ENCODE peak calls at places on chromosome 2, in nine cellular contexts. T is GM23248; W is Ammon's horn; A is stimulated activated naive CD8-positive, alpha-beta T cell treated with anti-CD3 and anti-CD28 coated beads, Interleukin-15, Interleukin-2, amounts not matched to agents 100 U/mL and 50 U/mL, for 24 hours; S is AG09309; L is activated CD8-positive, alpha-beta memory T cell treated with anti-CD3 and anti-CD28 coated beads, Interleukin-2, amount 50 U/mL, for 4 hours; N is NCI-H2107; O is stimulated activated CD4-positive, alpha-beta T cell treated with anti-CD3 and anti-CD28 coated beads, Interleukin-4, amount 100 ng/mL, for 48 hours; V is esophagus muscularis mucosa. Q is an unnamed sample.

GRCh38 chr2:102185347-102185746 is 1.5 kb upstream of the IL1RL2 start:
- DNase-seq in T (peak; percentile 57), W (no peak), A (no peak), S (no peak), L (no peak), N (no peak), O (no peak), V (no peak), Q (no peak)

GRCh38 chr2:217920879-217921603 is 81.8 kb downstream of the TNS1 start:
- DNase-seq in T (peak; percentile 69), W (no peak), A (no peak), S (no peak), L (no peak), N (no peak), O (no peak), V (no peak), Q (no peak)

GRCh38 chr2:102439065-102439695 is 16.2 kb downstream of the IL18RAP start:
- DNase-seq in T (peak; percentile 78), W (no peak), A (no peak), S (no peak), L (no peak), N (no peak), O (no peak), V (peak; percentile 45), Q (no peak)

GRCh38 chr2:16308816-16309215 is 356.8 kb downstream of the CYRIA start:
- DNase-seq in T (no peak), W (no peak), A (no peak), S (no peak), L (no peak), N (no peak), O (no peak), V (no peak), Q (no peak)

GRCh38 chr2:240384711-240385450 is 50.6 kb upstream of the GPC1 start:
- DNase-seq in T (peak; percentile 24), W (no peak), A (no peak), S (no peak), L (no peak), N (no peak), O (no peak), V (no peak), Q (no peak)

GRCh38 chr2:10412380-10412779 is 35.7 kb downstream of the ODC1 start:
- DNase-seq in T (peak; percentile 63), W (no peak), A (peak; percentile 47), S (no peak), L (no peak), N (no peak), O (no peak), V (no peak), Q (no peak)

GRCh38 chr2:199524689-199525574 is 67.2 kb upstream of the SATB2 start:
- DNase-seq in T (no peak), W (no peak), A (no peak), S (no peak), L (no peak), N (no peak), O (no peak), V (no peak), Q (no peak)

GRCh38 chr2:29273004-29273703 is 157.9 kb downstream of the CLIP4 start:
- DNase-seq in T (peak; percentile 11), W (no peak), A (no peak), S (no peak), L (no peak), N (no peak), O (no peak), V (no peak), Q (no peak)

GRCh38 chr2:85710687-85711577 is 16.8 kb downstream of the GNLY start:
- DNase-seq in T (peak; percentile 39), W (no peak), A (no peak), S (no peak), L (no peak), N (no peak), O (no peak), V (no peak), Q (no peak)

GRCh38 chr2:144230057-144230451 is 289.9 kb downstream of the ZEB2 start:
- DNase-seq in T (no peak), W (no peak), A (no peak), S (no peak), L (no peak), N (no peak), O (no peak), V (no peak), Q (no peak)

GRCh38 chr2:44429034-44429433 is 67.3 kb downstream of the CAMKMT start:
- DNase-seq in T (peak; percentile 2), W (no peak), A (no peak), S (no peak), L (no peak), N (no peak), O (no peak), V (no peak), Q (no peak)

GRCh38 chr2:69978157-69978904 is 16.9 kb upstream of the ASPRV1 start:
- DNase-seq in T (no peak), W (no peak), A (no peak), S (no peak), L (no peak), N (no peak), O (no peak), V (no peak), Q (no peak)

GRCh38 chr2:217853301-217853881 is 149.4 kb downstream of the TNS1 start:
- DNase-seq in T (peak; percentile 90), W (peak; percentile 43), A (no peak), S (peak; percentile 46), L (no peak), N (no peak), O (no peak), V (no peak), Q (no peak)

GRCh38 chr2:28661589-28662001 is 90.0 kb upstream of the PPP1CB start:
- DNase-seq in T (peak; percentile 74), W (peak; percentile 27), A (no peak), S (no peak), L (no peak), N (no peak), O (no peak), V (no peak), Q (no peak)

GRCh38 chr2:60515751-60516226 is 37.7 kb downstream of the BCL11A start:
- DNase-seq in T (peak; percentile 96), W (no peak), A (peak; percentile 35), S (peak; percentile 73), L (no peak), N (no peak), O (no peak), V (no peak), Q (no peak)

GRCh38 chr2:172772637-172773036 is 37.0 kb downstream of the RAPGEF4 start:
- DNase-seq in T (peak; percentile 52), W (no peak), A (no peak), S (no peak), L (no peak), N (no peak), O (no peak), V (no peak), Q (no peak)

GRCh38 chr2:200456567-200456966 is 53.3 kb downstream of the KCTD18 start:
- DNase-seq in T (no peak), W (no peak), A (no peak), S (no peak), L (no peak), N (no peak), O (no peak), V (no peak), Q (no peak)

GRCh38 chr2:45494275-45494977 is 116.6 kb downstream of the SRBD1 start:
- DNase-seq in T (peak; percentile 81), W (peak; percentile 79), A (no peak), S (peak; percentile 42), L (no peak), N (peak; percentile 54), O (no peak), V (no peak), Q (peak; percentile 11)

GRCh38 chr2:190847504-190848201 is 33.0 kb upstream of the GLS start:
- DNase-seq in T (peak; percentile 62), W (no peak), A (no peak), S (no peak), L (no peak), N (no peak), O (no peak), V (no peak), Q (no peak)

GRCh38 chr2:149885468-149885867 is 297.9 kb upstream of the MMADHC start:
- DNase-seq in T (peak; percentile 13), W (peak; percentile 53), A (no peak), S (no peak), L (no peak), N (peak; percentile 56), O (no peak), V (no peak), Q (no peak)

GRCh38 chr2:11876436-11876835 is 130.0 kb downstream of the LPIN1 start:
- DNase-seq in T (no peak), W (no peak), A (no peak), S (no peak), L (no peak), N (no peak), O (no peak), V (no peak), Q (no peak)

GRCh38 chr2:204228169-204228940 is 291.8 kb downstream of the ICOS start:
- DNase-seq in T (no peak), W (no peak), A (no peak), S (no peak), L (no peak), N (no peak), O (no peak), V (no peak), Q (no peak)

GRCh38 chr2:55120634-55121359 is 70.5 kb upstream of the RTN4 start:
- DNase-seq in T (peak; percentile 85), W (peak; percentile 90), A (no peak), S (no peak), L (no peak), N (no peak), O (no peak), V (no peak), Q (no peak)

GRCh38 chr2:173239644-173240043 is 115.0 kb upstream of the CDCA7 start:
- DNase-seq in T (no peak), W (no peak), A (peak; percentile 25), S (no peak), L (no peak), N (no peak), O (no peak), V (no peak), Q (no peak)

GRCh38 chr2:12059616-12060441 is 313.4 kb downstream of the LPIN1 start:
- DNase-seq in T (peak; percentile 26), W (no peak), A (no peak), S (no peak), L (no peak), N (no peak), O (no peak), V (no peak), Q (no peak)